ENCODE peak calls at places on chromosomes 3 and 15, in four cellular contexts. One of them, this sample, is unnamed.

GRCh38 chr15:76998661-76999285 is 3.8 kb downstream of the PSTPIP1 start:
- DNase-seq in GM06990: no peak
- DNase-seq in lower leg skin: no peak
- DNase-seq in PC-3: no peak
- DNase-seq in this sample: no peak

GRCh38 chr3:10194328-10195071 is 29.8 kb downstream of the IRAK2 start:
- DNase-seq in PC-3: no peak
- DNase-seq in GM06990: peak; percentile 73
- DNase-seq in lower leg skin: no peak
- DNase-seq in this sample: no peak

GRCh38 chr3:155581579-155581978 is 163.3 kb downstream of the PLCH1 start:
- DNase-seq in PC-3: no peak
- DNase-seq in GM06990: no peak
- DNase-seq in lower leg skin: no peak
- DNase-seq in this sample: no peak

GRCh38 chr3:42590989-42591756 is 513 bp downstream of the SS18L2 start:
- DNase-seq in lower leg skin: no peak
- DNase-seq in PC-3: no peak
- DNase-seq in GM06990: no peak
- DNase-seq in this sample: no peak

GRCh38 chr3:156472150-156472549 is 82.8 kb downstream of the SSR3 start:
- DNase-seq in GM06990: no peak
- DNase-seq in lower leg skin: no peak
- DNase-seq in PC-3: peak; percentile 11
- DNase-seq in this sample: no peak

GRCh38 chr3:28317438-28318022 is 31.0 kb upstream of the ZCWPW2 start:
- DNase-seq in lower leg skin: no peak
- DNase-seq in GM06990: no peak
- DNase-seq in PC-3: peak; percentile 61
- DNase-seq in this sample: peak; percentile 16

GRCh38 chr3:114205541-114205940 is 26.7 kb upstream of the DRD3 start:
- DNase-seq in lower leg skin: no peak
- DNase-seq in PC-3: no peak
- DNase-seq in GM06990: no peak
- DNase-seq in this sample: no peak

GRCh38 chr3:136682740-136683312 is 69.4 kb downstream of the STAG1 start:
- DNase-seq in PC-3: no peak
- DNase-seq in GM06990: no peak
- DNase-seq in lower leg skin: no peak
- DNase-seq in this sample: no peak

GRCh38 chr15:68411276-68411675 is 20.7 kb downstream of the ITGA11 start:
- DNase-seq in lower leg skin: no peak
- DNase-seq in PC-3: no peak
- DNase-seq in GM06990: no peak
- DNase-seq in this sample: no peak

GRCh38 chr15:69766156-69766555 is 313.5 kb downstream of the RPLP1 start:
- DNase-seq in PC-3: peak; percentile 77
- DNase-seq in GM06990: no peak
- DNase-seq in lower leg skin: no peak
- DNase-seq in this sample: no peak

GRCh38 chr3:43855674-43856299 is 165.0 kb downstream of the ABHD5 start:
- DNase-seq in GM06990: peak; percentile 6
- DNase-seq in lower leg skin: peak; percentile 25
- DNase-seq in PC-3: peak; percentile 82
- DNase-seq in this sample: peak; percentile 71

GRCh38 chr3:134359121-134360010 is 14.9 kb downstream of the AMOTL2 start:
- DNase-seq in GM06990: no peak
- DNase-seq in PC-3: no peak
- DNase-seq in lower leg skin: no peak
- DNase-seq in this sample: peak; percentile 40

GRCh38 chr3:157086053-157086761 is 73.7 kb downstream of the CCNL1 start:
- DNase-seq in PC-3: no peak
- DNase-seq in GM06990: no peak
- DNase-seq in lower leg skin: no peak
- DNase-seq in this sample: no peak

GRCh38 chr3:115100172-115100571 is 46.9 kb downstream of the ZBTB20 start:
- DNase-seq in GM06990: no peak
- DNase-seq in PC-3: peak; percentile 22
- DNase-seq in lower leg skin: no peak
- DNase-seq in this sample: no peak

GRCh38 chr3:113534365-113534764 is 2.0 kb downstream of the SIDT1 start:
- DNase-seq in GM06990: no peak
- DNase-seq in PC-3: no peak
- DNase-seq in lower leg skin: no peak
- DNase-seq in this sample: no peak

GRCh38 chr15:84878504-84878903 is 6.0 kb upstream of the SLC28A1 start:
- DNase-seq in GM06990: no peak
- DNase-seq in PC-3: peak; percentile 56
- DNase-seq in lower leg skin: peak; percentile 58
- DNase-seq in this sample: peak; percentile 83

GRCh38 chr3:195257454-195258448 is 13.2 kb downstream of the XXYLT1 start:
- DNase-seq in PC-3: no peak
- DNase-seq in GM06990: no peak
- DNase-seq in lower leg skin: peak; percentile 13
- DNase-seq in this sample: no peak

GRCh38 chr15:64443747-64444621 is 16.4 kb upstream of the ZNF609 start:
- DNase-seq in PC-3: peak; percentile 91
- DNase-seq in GM06990: peak; percentile 59
- DNase-seq in lower leg skin: no peak
- DNase-seq in this sample: no peak

GRCh38 chr3:54376941-54377578 is 254.7 kb downstream of the CACNA2D3 start:
- DNase-seq in PC-3: no peak
- DNase-seq in GM06990: no peak
- DNase-seq in lower leg skin: no peak
- DNase-seq in this sample: no peak

GRCh38 chr3:178325330-178325729 is 210.9 kb upstream of the KCNMB2 start:
- DNase-seq in lower leg skin: no peak
- DNase-seq in GM06990: no peak
- DNase-seq in PC-3: peak; percentile 61
- DNase-seq in this sample: no peak

DNA sequence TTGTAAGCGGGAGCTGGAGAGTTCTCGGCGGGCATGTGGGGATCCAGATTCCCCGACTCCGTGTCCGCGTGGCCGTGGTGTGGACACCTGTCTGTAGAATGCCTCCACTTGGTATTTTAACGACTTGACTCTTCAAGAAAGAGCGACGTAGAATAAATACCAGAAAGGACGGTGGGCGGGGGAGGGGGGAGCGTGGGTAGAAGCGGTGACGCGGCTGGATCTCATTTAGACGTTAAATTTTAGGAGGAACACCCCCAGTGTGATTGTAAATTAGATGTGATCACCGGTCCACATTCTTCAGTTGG is 625 bp upstream of the PYGO1 start:
- DNase-seq in lower leg skin: no peak
- DNase-seq in PC-3: peak; percentile 15
- DNase-seq in GM06990: no peak
- DNase-seq in this sample: peak; percentile 48
- H3K4me3 ChIP-seq in lower leg skin: peak overlapping the region; percentile 68
- H3K4me3 ChIP-seq in PC-3: peak overlapping the region; percentile 62
- H3K4me3 ChIP-seq in GM06990: no peak overlapping the region
- H3K4me3 ChIP-seq in this sample: peak overlapping the region; percentile 51

GRCh38 chr15:80639168-80639555 is 55.9 kb upstream of the ABHD17C start:
- DNase-seq in lower leg skin: no peak
- DNase-seq in GM06990: no peak
- DNase-seq in PC-3: no peak
- DNase-seq in this sample: no peak
- H3K4me3 ChIP-seq in lower leg skin: no peak overlapping the region
- H3K4me3 ChIP-seq in GM06990: no peak overlapping the region
- H3K4me3 ChIP-seq in PC-3: no peak overlapping the region
- H3K4me3 ChIP-seq in this sample: no peak overlapping the region

GRCh38 chr3:24450142-24450932 is 44.3 kb downstream of the THRB start:
- DNase-seq in PC-3: peak; percentile 31
- DNase-seq in GM06990: no peak
- DNase-seq in lower leg skin: no peak
- DNase-seq in this sample: no peak
- H3K4me3 ChIP-seq in PC-3: no peak overlapping the region
- H3K4me3 ChIP-seq in GM06990: no peak overlapping the region
- H3K4me3 ChIP-seq in lower leg skin: no peak overlapping the region
- H3K4me3 ChIP-seq in this sample: no peak overlapping the region

DNA sequence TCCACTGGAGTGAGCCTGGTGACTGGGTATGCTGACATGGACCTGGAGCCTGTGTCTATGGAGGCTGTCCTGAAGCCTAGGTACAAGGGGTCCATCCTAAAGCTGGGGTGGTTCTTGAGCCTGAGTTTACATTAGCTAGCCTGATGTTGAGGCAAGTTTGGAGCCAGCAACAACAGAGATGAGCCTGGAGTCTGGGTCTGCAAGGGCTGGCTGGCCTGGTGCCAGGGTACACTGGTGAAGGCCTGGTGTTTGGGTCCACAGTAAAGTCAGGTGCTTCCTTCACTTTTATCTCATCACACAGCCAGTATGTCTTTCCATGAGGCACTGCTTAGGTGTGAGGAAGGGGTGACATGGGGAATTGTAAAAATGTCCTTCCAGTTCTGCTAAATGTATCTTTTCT is 49.5 kb downstream of the TP63 start:
- DNase-seq in GM06990: no peak
- DNase-seq in PC-3: no peak
- DNase-seq in lower leg skin: no peak
- DNase-seq in this sample: no peak
- H3K4me3 ChIP-seq in GM06990: no peak overlapping the region
- H3K4me3 ChIP-seq in PC-3: no peak overlapping the region
- H3K4me3 ChIP-seq in lower leg skin: no peak overlapping the region
- H3K4me3 ChIP-seq in this sample: no peak overlapping the region

GRCh38 chr15:99076555-99077308 is 28.1 kb upstream of the SYNM start:
- DNase-seq in lower leg skin: peak; percentile 58
- DNase-seq in PC-3: peak; percentile 83
- DNase-seq in GM06990: peak; percentile 48
- DNase-seq in this sample: peak; percentile 75
- H3K4me3 ChIP-seq in lower leg skin: no peak overlapping the region
- H3K4me3 ChIP-seq in PC-3: peak overlapping the region; percentile 62
- H3K4me3 ChIP-seq in GM06990: peak overlapping the region; percentile 67
- H3K4me3 ChIP-seq in this sample: no peak overlapping the region

DNA sequence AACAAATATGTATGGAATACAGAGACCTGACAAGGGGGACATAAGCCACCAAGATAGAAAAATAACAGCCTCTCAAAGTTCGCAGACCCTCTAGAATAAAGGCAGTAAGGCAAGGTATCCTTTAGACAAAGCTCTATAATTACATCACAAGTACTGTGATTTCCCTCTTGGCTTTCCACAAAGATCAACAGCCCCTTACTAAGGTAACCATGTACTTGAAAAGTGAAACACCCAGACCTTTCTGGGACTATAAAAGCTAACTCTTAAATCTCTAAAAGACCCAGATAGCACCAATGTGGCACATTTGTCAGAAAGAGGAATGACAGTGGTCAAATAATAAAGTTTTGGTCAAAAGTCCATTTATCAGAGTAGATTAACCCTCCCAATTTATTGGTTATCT is 51.9 kb downstream of the TBL1XR1 start:
- DNase-seq in lower leg skin: no peak
- DNase-seq in GM06990: no peak
- DNase-seq in PC-3: no peak
- DNase-seq in this sample: no peak
- H3K4me3 ChIP-seq in lower leg skin: no peak overlapping the region
- H3K4me3 ChIP-seq in GM06990: peak overlapping the region; percentile 17
- H3K4me3 ChIP-seq in PC-3: no peak overlapping the region
- H3K4me3 ChIP-seq in this sample: no peak overlapping the region

GRCh38 chr15:99566157-99566900 is 545 bp downstream of the MEF2A start:
- DNase-seq in lower leg skin: no peak
- DNase-seq in PC-3: peak; percentile 5
- DNase-seq in GM06990: peak; percentile 64
- DNase-seq in this sample: peak; percentile 68

GRCh38 chr15:99562238-99562637 is 3.5 kb upstream of the MEF2A start:
- DNase-seq in lower leg skin: no peak
- DNase-seq in PC-3: no peak
- DNase-seq in GM06990: no peak
- DNase-seq in this sample: no peak

GRCh38 chr15:99564221-99565030 is 1.4 kb upstream of the MEF2A start:
- DNase-seq in PC-3: no peak
- DNase-seq in GM06990: peak; percentile 13
- DNase-seq in lower leg skin: no peak
- DNase-seq in this sample: peak; percentile 22

GRCh38 chr15:99565281-99566156 is at the start of gene MEF2A:
- DNase-seq in GM06990: peak; percentile 95
- DNase-seq in lower leg skin: peak; percentile 93
- DNase-seq in PC-3: peak; percentile 88
- DNase-seq in this sample: peak; percentile 95

DNA sequence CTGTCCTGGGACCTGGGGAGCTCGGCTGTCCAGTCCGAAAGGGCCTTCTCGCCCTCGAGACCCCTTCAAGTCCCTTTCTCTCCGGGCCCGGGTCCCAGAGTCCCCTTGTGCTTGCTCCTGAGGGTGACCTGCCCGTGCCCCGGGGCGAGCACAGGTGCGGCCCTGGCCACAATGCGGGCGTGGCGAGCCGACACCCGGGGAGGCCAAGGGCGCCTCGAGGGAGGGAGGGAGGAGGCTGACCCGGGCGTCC is 828 bp upstream of the MEF2A start:
- DNase-seq in PC-3: no peak
- DNase-seq in lower leg skin: peak; percentile 64
- DNase-seq in GM06990: no peak
- DNase-seq in this sample: no peak
- H3K4me3 ChIP-seq in PC-3: peak overlapping the region; percentile 64
- H3K4me3 ChIP-seq in lower leg skin: no peak overlapping the region
- H3K4me3 ChIP-seq in GM06990: peak overlapping the region; percentile 97
- H3K4me3 ChIP-seq in this sample: peak overlapping the region; percentile 78